ENCODE peak calls at places on chromosomes 16 and 17, in seven cellular contexts. O is HAP-1, U is cardiac muscle cell, Y is vagina, H is prostate gland, S is Panc1, Q is fibroblast of lung. K is an unnamed sample.
A peak's percentile ranks its signal among the peaks of the same experiment; 100 is the strongest.

GRCh38 chr16:48479955-48480354 is 94.7 kb upstream of the SIAH1 start:
- DNase-seq in U (no peak), H (no peak), S (no peak), Y (no peak), O (no peak), Q (no peak), K (no peak)

GRCh38 chr16:84308120-84308519 is 13.4 kb downstream of the WFDC1 start:
- DNase-seq in S (no peak), H (no peak), Y (no peak), O (peak; percentile 13), U (peak; percentile 84), Q (no peak), K (no peak)

GRCh38 chr17:19979917-19980770 is 2.5 kb upstream of the AKAP10 start:
- DNase-seq in Q (no peak), U (no peak), Y (no peak), S (no peak), H (no peak), O (no peak), K (no peak)

GRCh38 chr16:61892531-61892930 is 143.7 kb downstream of the CDH8 start:
- DNase-seq in Q (no peak), S (no peak), Y (no peak), U (no peak), O (no peak), H (no peak), K (no peak)

GRCh38 chr17:56026894-56027293 is 126.4 kb upstream of the ANKFN1 start:
- DNase-seq in U (no peak), S (no peak), O (no peak), Q (no peak), H (no peak), Y (no peak), K (no peak)

GRCh38 chr17:31008374-31009035 is 37.7 kb downstream of the RNF135 start:
- DNase-seq in O (peak; percentile 49), Q (peak; percentile 76), H (peak; percentile 71), U (peak; percentile 65), Y (no peak), S (no peak), K (peak; percentile 63)

GRCh38 chr17:36657763-36658490 is 56.5 kb downstream of the MRM1 start:
- DNase-seq in Y (no peak), S (no peak), U (peak; percentile 50), H (no peak), O (no peak), Q (peak; percentile 12), K (no peak)

GRCh38 chr17:2386400-2387085 is 14.3 kb downstream of the MNT start:
- DNase-seq in S (no peak), Y (no peak), Q (no peak), H (no peak), U (no peak), O (no peak), K (peak; percentile 12)

GRCh38 chr16:17497648-17498047 is 26.9 kb upstream of the XYLT1 start:
- DNase-seq in U (no peak), Y (peak; percentile 16), S (no peak), Q (peak; percentile 94), O (no peak), H (no peak), K (no peak)

GRCh38 chr16:86298166-86299131 is 211.9 kb upstream of the FOXF1 start:
- DNase-seq in U (no peak), O (no peak), S (no peak), H (no peak), Y (no peak), Q (peak; percentile 51), K (no peak)

GRCh38 chr16:19396555-19397011 is 21.1 kb upstream of the TMC5 start:
- DNase-seq in U (no peak), Q (no peak), Y (no peak), S (no peak), O (peak; percentile 60), H (peak; percentile 87), K (no peak)

GRCh38 chr16:15509593-15510520 is 75.5 kb downstream of the BMERB1 start:
- DNase-seq in O (no peak), Y (no peak), Q (peak; percentile 69), H (no peak), U (no peak), S (no peak), K (no peak)

GRCh38 chr16:89269805-89270665 is 52.5 kb downstream of the ZNF778 start:
- DNase-seq in S (no peak), Q (no peak), H (no peak), Y (no peak), O (no peak), U (no peak), K (no peak)

GRCh38 chr17:61376931-61377838 is 22.5 kb upstream of the TBX2 start:
- DNase-seq in Y (no peak), O (no peak), Q (no peak), S (no peak), U (no peak), H (no peak), K (no peak)

GRCh38 chr17:58271532-58271931 is 9.2 kb downstream of the MPO start:
- DNase-seq in H (no peak), U (no peak), O (no peak), S (no peak), Y (no peak), Q (no peak), K (no peak)

GRCh38 chr17:21283482-21284318 is 811 bp upstream of the MAP2K3 start:
- DNase-seq in O (no peak), U (no peak), H (no peak), Y (no peak), Q (peak; percentile 58), S (no peak), K (no peak)

GRCh38 chr16:86558355-86559193 is 3.5 kb upstream of the MTHFSD start:
- DNase-seq in Y (no peak), U (no peak), O (no peak), H (no peak), Q (peak; percentile 49), S (no peak), K (no peak)

GRCh38 chr17:82105882-82106696 is 8.1 kb upstream of the FASN start:
- DNase-seq in Y (no peak), S (no peak), O (no peak), H (peak; percentile 91), U (peak; percentile 73), Q (peak; percentile 35), K (peak; percentile 54)

GRCh38 chr17:82104797-82105416 is 6.9 kb upstream of the FASN start:
- DNase-seq in Y (no peak), H (no peak), Q (no peak), U (no peak), O (no peak), S (no peak), K (no peak)

GRCh38 chr17:82106697-82107305 is 8.8 kb upstream of the FASN start:
- DNase-seq in Q (no peak), O (no peak), H (no peak), S (no peak), Y (no peak), U (no peak), K (no peak)

GRCh38 chr17:82103588-82104451 is 5.8 kb upstream of the FASN start:
- DNase-seq in Y (no peak), Q (no peak), O (no peak), H (peak; percentile 93), U (peak; percentile 53), S (no peak), K (no peak)

DNA sequence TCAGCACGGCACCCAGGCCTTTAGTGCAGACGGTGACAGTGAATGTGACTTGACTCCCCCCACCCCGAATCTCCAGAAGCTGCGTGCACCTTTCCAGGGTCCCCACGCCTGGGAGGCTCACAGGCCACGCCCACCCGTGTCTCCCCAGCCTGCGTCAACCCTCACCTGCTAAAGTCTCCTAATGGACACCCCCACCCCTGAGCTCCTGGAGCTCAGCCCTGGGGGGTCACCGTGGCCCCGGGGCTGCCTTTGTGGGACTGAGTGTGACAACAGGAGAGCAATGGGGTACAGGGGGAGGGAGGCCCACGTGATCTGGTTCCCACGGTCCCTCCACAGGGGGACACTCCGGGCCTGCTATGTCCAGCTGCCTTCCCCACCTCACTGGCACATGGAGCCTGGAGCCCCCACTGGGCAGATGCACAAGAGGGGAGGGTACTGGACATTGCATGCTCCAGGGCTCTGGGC is 7.4 kb upstream of the FASN start:
- DNase-seq in Y (no peak), S (no peak), Q (no peak), O (no peak), H (no peak), U (no peak), K (no peak)
- H3K4me1 ChIP-seq in Y (peaks cover 62% of the 10 kb centered on the region), S (peaks cover 76% of the 10 kb centered on the region), Q (peaks cover 10% of the 10 kb centered on the region), O (peaks cover 12% of the 10 kb centered on the region), H (peaks cover 59% of the 10 kb centered on the region), U (peaks cover 31% of the 10 kb centered on the region), K (peaks cover 35% of the 10 kb centered on the region)

DNA sequence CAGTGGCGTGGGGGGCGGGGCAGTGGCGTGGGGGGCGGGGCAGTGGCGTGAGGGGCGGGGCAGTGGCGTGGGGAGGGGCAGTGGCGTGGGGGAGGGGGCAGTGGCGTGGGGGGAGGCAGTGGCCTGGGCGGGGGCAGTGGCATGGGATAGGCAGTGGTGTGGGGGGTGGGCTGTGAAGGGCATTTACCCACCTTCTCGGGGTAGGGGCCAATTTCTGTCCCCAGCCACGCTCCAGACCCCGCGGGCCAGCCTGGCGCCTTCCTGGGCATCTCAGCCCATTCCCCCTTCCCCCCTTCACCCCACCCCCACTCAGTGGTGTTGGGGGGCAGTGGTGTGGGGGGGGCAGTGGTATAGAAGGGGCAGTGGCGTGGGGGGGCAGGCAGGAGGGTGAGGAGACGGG is 92.7 kb downstream of the LITAF start:
- DNase-seq in Q (no peak), S (no peak), Y (no peak), O (no peak), H (no peak), U (no peak), K (no peak)
- H3K4me1 ChIP-seq in Q (peaks cover 8% of the 10 kb centered on the region), S (peaks cover 38% of the 10 kb centered on the region), Y (peaks cover 38% of the 10 kb centered on the region), O (peaks cover 5% of the 10 kb centered on the region), H (peaks cover 9% of the 10 kb centered on the region), U (peaks cover 9% of the 10 kb centered on the region), K (peaks cover 3% of the 10 kb centered on the region)

GRCh38 chr17:64707077-64707591 is 45.0 kb upstream of the SMURF2 start:
- DNase-seq in O (no peak), H (peak; percentile 64), S (peak; percentile 92), Q (peak; percentile 100), U (peak; percentile 21), Y (no peak), K (no peak)

GRCh38 chr17:64709481-64709880 is 47.4 kb upstream of the SMURF2 start:
- DNase-seq in U (no peak), S (no peak), Q (no peak), Y (no peak), O (no peak), H (no peak), K (no peak)

GRCh38 chr17:64702815-64703214 is 40.7 kb upstream of the SMURF2 start:
- DNase-seq in O (no peak), H (no peak), U (no peak), S (no peak), Y (no peak), Q (no peak), K (no peak)

GRCh38 chr17:64706224-64707076 is 44.3 kb upstream of the SMURF2 start:
- DNase-seq in H (peak; percentile 25), U (no peak), Q (peak; percentile 47), O (no peak), Y (no peak), S (no peak), K (no peak)
- H3K4me1 ChIP-seq in H (peaks cover 3% of the 10 kb centered on the region), U (peaks cover 9% of the 10 kb centered on the region), Q (peaks cover 21% of the 10 kb centered on the region), O (no peaks in the 10 kb centered on the region), Y (peaks cover 25% of the 10 kb centered on the region), S (peaks cover 18% of the 10 kb centered on the region), K (peaks cover 44% of the 10 kb centered on the region)

GRCh38 chr17:75260679-75261335 is 599 bp downstream of the GGA3 start:
- DNase-seq in U (no peak), S (no peak), Q (no peak), H (no peak), O (no peak), Y (no peak), K (no peak)
- H3K4me1 ChIP-seq in U (peaks cover 14% of the 10 kb centered on the region), S (peaks cover 15% of the 10 kb centered on the region), Q (peaks cover 2% of the 10 kb centered on the region), H (peaks cover 6% of the 10 kb centered on the region), O (peaks cover 9% of the 10 kb centered on the region), Y (peaks cover 35% of the 10 kb centered on the region), K (peaks cover 35% of the 10 kb centered on the region)

GRCh38 chr17:63942309-63942985 is 10.3 kb upstream of the CD79B start:
- DNase-seq in U (no peak), H (no peak), Q (no peak), Y (no peak), S (no peak), O (no peak), K (no peak)
- H3K4me1 ChIP-seq in U (no peaks in the 10 kb centered on the region), H (no peaks in the 10 kb centered on the region), Q (no peaks in the 10 kb centered on the region), Y (no peaks in the 10 kb centered on the region), S (no peaks in the 10 kb centered on the region), O (no peaks in the 10 kb centered on the region), K (peaks cover 22% of the 10 kb centered on the region)